ENCODE peak calls at places on chromosomes 5 and 9, in four cellular contexts. F is A549, J is Peyer's patch, R is psoas muscle. Y is an unnamed sample. For H3K4me1, the result is how much of the 10 kb centered on the place peaks cover.

GRCh38 chr9:113590991-113591898 is 127.7 kb downstream of the RGS3 start:
- DNase-seq in F (peak), J (peak), R (peak), Y (no peak)

GRCh38 chr9:93286252-93287188 is 102.6 kb downstream of the WNK2 start:
- DNase-seq in R (no peak), F (no peak), J (no peak), Y (no peak)

GRCh38 chr5:61298066-61298465 is 34.0 kb upstream of the ZSWIM6 start:
- DNase-seq in F (no peak), R (no peak), J (no peak), Y (no peak)

GRCh38 chr9:68872026-68872501 is 141.8 kb downstream of the PRKACG start:
- DNase-seq in F (no peak), R (no peak), J (no peak), Y (no peak)

GRCh38 chr5:81740758-81741157 is 10.1 kb downstream of the SSBP2 start:
- DNase-seq in F (no peak), R (no peak), J (no peak), Y (no peak)

GRCh38 chr9:4489562-4489918 is 728 bp upstream of the SLC1A1 start:
- DNase-seq in F (peak), R (no peak), J (no peak), Y (no peak)

GRCh38 chr9:6247266-6247665 is 31.7 kb downstream of the IL33 start:
- DNase-seq in J (no peak), R (no peak), F (no peak), Y (no peak)

GRCh38 chr5:168357881-168358280 is 66.4 kb downstream of the WWC1 start:
- DNase-seq in F (no peak), R (no peak), J (no peak), Y (no peak)

GRCh38 chr9:18474778-18475177 is 825 bp downstream of the ADAMTSL1 start:
- DNase-seq in F (no peak), R (no peak), J (no peak), Y (no peak)

GRCh38 chr5:54845567-54845941 is 139.8 kb downstream of the ESM1 start:
- DNase-seq in F (no peak), J (no peak), R (no peak), Y (no peak)

DNA sequence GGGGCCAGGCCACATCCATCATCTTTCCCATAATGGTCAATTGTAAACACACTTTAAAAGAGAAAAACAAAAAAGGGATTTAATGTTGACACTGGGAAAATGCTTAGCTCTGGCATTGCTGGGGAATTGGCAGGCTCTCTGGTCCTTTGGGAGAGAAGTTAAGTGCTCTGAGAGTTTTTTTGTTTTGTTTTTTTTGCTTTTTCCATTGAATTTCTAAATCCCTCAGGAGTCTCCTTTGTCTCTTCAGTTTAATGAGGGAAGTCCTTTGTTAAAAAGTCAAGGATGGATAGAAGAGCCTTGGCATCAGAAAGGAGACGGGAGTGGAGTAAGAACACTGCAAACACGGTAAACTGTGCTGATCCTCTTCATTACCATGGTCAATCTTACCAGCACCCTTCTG is 7.1 kb upstream of the HAND1 start:
- DNase-seq in J (no peak), F (no peak), R (no peak), Y (no peak)
- H3K4me1 ChIP-seq in J (under half), F (under half), R (under half), Y (under half)

GRCh38 chr5:116577064-116577788 is 2.6 kb upstream of the SEMA6A start:
- DNase-seq in J (no peak), F (no peak), R (no peak), Y (no peak)

GRCh38 chr5:116573617-116574431 is 799 bp downstream of the SEMA6A start:
- DNase-seq in J (peak), F (peak), R (peak), Y (no peak)

GRCh38 chr5:116574682-116575634 is at the start of gene SEMA6A:
- DNase-seq in R (peak), J (peak), F (peak), Y (no peak)

GRCh38 chr5:116575635-116576042 is 1.0 kb upstream of the SEMA6A start:
- DNase-seq in J (peak), R (no peak), F (no peak), Y (no peak)

DNA sequence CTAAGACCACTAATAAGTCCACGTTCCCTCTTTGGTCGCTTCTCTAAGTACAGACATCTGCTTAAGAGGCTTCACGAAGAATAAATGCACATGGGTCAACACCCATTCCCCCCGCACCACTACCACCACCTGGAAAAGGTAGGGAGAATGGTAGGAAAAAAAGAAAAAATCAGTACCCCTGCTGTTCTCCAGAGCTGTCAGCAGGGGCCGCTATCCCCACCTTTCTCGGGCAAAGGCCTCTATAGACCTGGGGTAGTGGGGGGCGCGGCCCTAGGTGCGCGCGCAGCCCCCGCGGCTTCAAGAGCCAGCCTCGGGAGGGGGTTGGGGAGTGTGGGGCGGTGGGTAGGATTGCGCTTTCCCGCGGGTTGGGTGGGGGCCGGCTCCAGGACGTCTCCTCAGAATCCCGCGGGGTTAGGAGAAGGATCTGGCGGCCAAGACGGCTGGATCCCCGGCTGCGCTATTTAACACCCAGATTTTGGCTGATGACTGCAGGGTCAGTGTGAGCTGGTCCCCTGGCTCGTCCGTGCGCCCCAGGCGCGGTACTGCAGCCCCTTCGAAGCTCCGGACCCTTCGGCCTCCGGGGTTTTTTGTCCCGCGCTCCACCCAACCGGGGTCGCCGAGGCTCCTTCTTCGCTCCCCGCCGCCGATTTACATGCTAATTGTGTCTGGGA is 1.6 kb upstream of the SEMA6A start:
- DNase-seq in J (peak), F (peak), R (peak), Y (no peak)
- H3K4me3 ChIP-seq in J (peak), F (peak), R (peak), Y (no peak)

DNA sequence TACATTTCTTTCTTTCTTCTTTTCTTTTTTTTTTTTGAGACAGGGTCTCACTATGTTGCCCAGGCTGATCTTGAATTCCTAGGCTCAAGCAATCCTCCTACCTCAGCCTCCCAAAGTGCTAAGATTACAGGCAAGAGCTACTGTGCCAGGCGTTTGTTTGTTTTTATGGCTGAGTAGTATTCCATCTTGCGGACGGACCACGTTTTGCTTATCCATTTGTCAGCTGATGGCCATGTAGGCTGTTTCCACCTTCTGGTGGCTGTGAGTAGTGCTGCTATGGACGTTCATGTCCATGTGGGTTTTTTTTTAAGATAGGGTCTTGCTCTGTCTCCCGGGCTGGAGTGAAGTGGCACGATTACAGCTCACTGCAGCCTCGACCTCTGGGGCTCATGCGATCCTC is 2.5 kb downstream of the DOK3 start:
- DNase-seq in F (peak), R (no peak), J (no peak), Y (no peak)
- TF ChIP-seq CTCF in F (peak), R (peak), J (no peak), Y (no peak)

GRCh38 chr9:128101231-128101641 is 26.3 kb downstream of the PTGES2 start:
- DNase-seq in F (no peak), J (no peak), R (no peak), Y (no peak)
- H3K4me1 ChIP-seq in F (under half), J (half or more), R (half or more), Y (half or more)

GRCh38 chr9:122126340-122127333 is 32.9 kb downstream of the NDUFA8 start:
- DNase-seq in J (no peak), F (no peak), R (no peak), Y (no peak)
- H3K4me3 ChIP-seq in J (no peak), F (no peak), R (peak), Y (no peak)

GRCh38 chr9:71003346-71003745 is 118.1 kb downstream of the TRPM3 start:
- DNase-seq in R (no peak), F (no peak), J (no peak), Y (no peak)
- TF ChIP-seq CTCF in R (no peak), F (no peak), J (no peak), Y (no peak)

DNA sequence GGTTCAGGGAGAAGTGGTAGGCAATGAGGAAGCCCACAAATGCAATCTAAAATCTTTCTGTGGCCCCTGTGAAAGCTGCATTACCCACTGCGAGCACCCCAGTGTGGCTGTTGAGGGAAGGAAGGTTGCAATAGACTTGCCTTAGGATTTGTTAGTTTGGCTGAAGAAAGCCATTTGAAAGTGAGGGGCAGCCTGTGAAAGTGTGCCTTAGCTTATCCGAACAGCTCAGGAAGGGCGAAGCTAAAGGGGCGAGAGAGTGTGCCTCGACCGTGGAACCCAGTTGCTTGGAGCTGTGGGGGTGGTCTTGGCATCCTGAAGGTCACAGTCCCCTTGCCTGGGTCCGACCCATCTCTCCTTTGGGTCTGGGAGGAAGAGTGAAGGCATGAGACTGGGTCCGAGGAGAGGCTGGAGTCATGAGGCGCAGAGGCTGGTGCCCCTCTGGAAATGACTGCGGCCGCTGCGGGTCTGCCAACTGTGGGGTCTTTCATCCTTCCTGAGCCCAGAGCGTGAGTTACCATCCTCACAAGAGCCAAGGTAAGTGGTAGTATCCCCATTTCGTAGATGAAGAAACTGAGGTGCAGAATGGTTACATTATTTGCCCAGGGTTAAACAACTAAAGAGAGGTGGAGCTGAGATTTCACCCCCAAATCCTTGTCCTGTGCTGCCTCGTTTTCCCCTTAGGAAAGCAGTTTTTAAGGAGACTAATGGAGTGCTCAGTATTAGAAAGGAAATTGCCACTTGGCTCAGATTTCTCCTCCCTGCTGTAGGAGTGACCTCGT is 24.4 kb downstream of the SLC25A25 start:
- DNase-seq in F (no peak), J (no peak), R (no peak), Y (no peak)
- H3K4me1 ChIP-seq in F (under half), J (half or more), R (under half), Y (half or more)

DNA sequence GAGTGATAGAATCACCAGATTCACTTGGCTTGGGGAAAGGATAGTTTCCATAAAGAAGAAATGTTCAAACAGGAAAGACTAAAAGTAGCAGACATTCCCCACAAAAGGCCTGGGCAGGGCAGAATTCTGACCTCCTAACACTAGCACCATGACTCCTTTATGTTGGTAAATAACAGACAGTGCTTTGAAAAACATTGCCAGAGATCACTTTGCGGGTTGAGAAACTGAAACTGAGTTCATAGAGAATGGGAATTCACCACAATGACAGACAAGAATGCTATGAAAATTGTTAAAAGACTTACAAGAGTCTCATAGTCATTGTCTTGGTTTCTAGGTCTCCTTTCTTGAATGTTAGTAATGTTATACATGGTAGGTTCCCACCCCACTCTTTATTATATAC is 172.5 kb upstream of the GLRA1 start:
- DNase-seq in J (no peak), R (no peak), F (no peak), Y (no peak)
- H3K4me3 ChIP-seq in J (no peak), R (no peak), F (no peak), Y (no peak)

GRCh38 chr5:141039517-141039916 is 11.7 kb upstream of the PCDHB1 start:
- DNase-seq in R (no peak), F (peak), J (no peak), Y (no peak)
- TF ChIP-seq CTCF in R (no peak), F (no peak), J (no peak), Y (no peak)

Y was measured in CD8-positive, alpha-beta T cell.